ENCODE peak calls at places on chromosomes 16 and 17, in five cellular contexts. U is CD8-positive, alpha-beta memory T cell; X is WERI-Rb-1; D is H7; A is NB4. I is an unnamed sample.

GRCh38 chr16:12213180-12213579 is 236.6 kb downstream of the SNX29 start:
- DNase-seq in A (no peak), D (no peak), X (no peak), U (no peak), I (no peak)

GRCh38 chr17:67974598-67975066 is 21.6 kb downstream of the C17orf58 start:
- DNase-seq in A (no peak), D (peak; percentile 80), U (no peak), X (no peak), I (peak; percentile 23)

GRCh38 chr16:22386976-22387375 is 12.6 kb upstream of the CDR2 start:
- DNase-seq in D (no peak), A (no peak), U (no peak), X (no peak), I (no peak)

GRCh38 chr16:54062361-54063346 is 223.9 kb downstream of the IRX3 start:
- DNase-seq in U (no peak), D (no peak), X (peak; percentile 14), A (peak; percentile 87), I (no peak)

GRCh38 chr16:56713794-56714193 is 16.1 kb upstream of the NUP93 start:
- DNase-seq in D (no peak), X (no peak), U (no peak), A (no peak), I (no peak)

GRCh38 chr17:28120766-28121165 is 78.3 kb downstream of the NLK start:
- DNase-seq in X (no peak), A (no peak), D (no peak), U (no peak), I (no peak)

GRCh38 chr17:21502301-21502700 is 126.1 kb downstream of the KCNJ12 start:
- DNase-seq in X (no peak), U (no peak), D (no peak), A (no peak), I (no peak)

GRCh38 chr16:57209780-57210179 is 23.7 kb downstream of the RSPRY1 start:
- DNase-seq in D (no peak), U (no peak), X (no peak), A (no peak), I (no peak)

GRCh38 chr17:69574257-69575197 is 160.0 kb downstream of the MAP2K6 start:
- DNase-seq in A (no peak), D (no peak), X (no peak), U (no peak), I (no peak)

GRCh38 chr16:5516115-5516514 is 418.5 kb upstream of the EEF2KMT start:
- DNase-seq in D (no peak), A (no peak), U (no peak), X (no peak), I (no peak)

GRCh38 chr17:57902800-57903759 is 52.1 kb downstream of the CUEDC1 start:
- DNase-seq in A (peak; percentile 90), U (no peak), X (no peak), D (no peak), I (peak; percentile 90)

GRCh38 chr17:48646183-48647102 is 20.3 kb upstream of the HOXB9 start:
- DNase-seq in A (peak; percentile 21), U (peak; percentile 62), D (peak; percentile 90), X (no peak), I (no peak)

GRCh38 chr17:2724783-2725164 is 13.2 kb upstream of the CLUH start:
- DNase-seq in D (peak; percentile 94), X (no peak), U (no peak), A (peak; percentile 55), I (no peak)

GRCh38 chr17:64200080-64201042 is 62.7 kb downstream of the TEX2 start:
- DNase-seq in A (no peak), D (no peak), X (no peak), U (no peak), I (no peak)

GRCh38 chr17:34257299-34257985 is 2.4 kb downstream of the CCL2 start:
- DNase-seq in U (no peak), A (no peak), D (no peak), X (no peak), I (no peak)

GRCh38 chr17:34254651-34255380 is at the start of gene CCL2:
- DNase-seq in U (no peak), A (peak; percentile 34), D (peak; percentile 52), X (peak; percentile 15), I (no peak)

GRCh38 chr17:34255381-34255732 is 272 bp downstream of the CCL2 start:
- DNase-seq in U (no peak), X (no peak), A (no peak), D (no peak), I (no peak)

GRCh38 chr17:34254146-34254545 is 939 bp upstream of the CCL2 start:
- DNase-seq in U (no peak), X (no peak), A (no peak), D (no peak), I (no peak)

GRCh38 chr17:34255841-34256240 is 756 bp downstream of the CCL2 start:
- DNase-seq in A (no peak), D (no peak), U (no peak), X (no peak), I (no peak)
- H3K4me3 ChIP-seq in A (peak overlapping the region; percentile 8), D (peak overlapping the region; percentile 19), U (no peak overlapping the region), X (no peak overlapping the region), I (no peak overlapping the region)

GRCh38 chr17:18378205-18378505 is 577 bp downstream of the EVPLL start:
- DNase-seq in D (no peak), X (no peak), A (no peak), U (no peak), I (no peak)
- H3K4me3 ChIP-seq in D (no peak overlapping the region), X (no peak overlapping the region), A (no peak overlapping the region), U (no peak overlapping the region), I (no peak overlapping the region)

DNA sequence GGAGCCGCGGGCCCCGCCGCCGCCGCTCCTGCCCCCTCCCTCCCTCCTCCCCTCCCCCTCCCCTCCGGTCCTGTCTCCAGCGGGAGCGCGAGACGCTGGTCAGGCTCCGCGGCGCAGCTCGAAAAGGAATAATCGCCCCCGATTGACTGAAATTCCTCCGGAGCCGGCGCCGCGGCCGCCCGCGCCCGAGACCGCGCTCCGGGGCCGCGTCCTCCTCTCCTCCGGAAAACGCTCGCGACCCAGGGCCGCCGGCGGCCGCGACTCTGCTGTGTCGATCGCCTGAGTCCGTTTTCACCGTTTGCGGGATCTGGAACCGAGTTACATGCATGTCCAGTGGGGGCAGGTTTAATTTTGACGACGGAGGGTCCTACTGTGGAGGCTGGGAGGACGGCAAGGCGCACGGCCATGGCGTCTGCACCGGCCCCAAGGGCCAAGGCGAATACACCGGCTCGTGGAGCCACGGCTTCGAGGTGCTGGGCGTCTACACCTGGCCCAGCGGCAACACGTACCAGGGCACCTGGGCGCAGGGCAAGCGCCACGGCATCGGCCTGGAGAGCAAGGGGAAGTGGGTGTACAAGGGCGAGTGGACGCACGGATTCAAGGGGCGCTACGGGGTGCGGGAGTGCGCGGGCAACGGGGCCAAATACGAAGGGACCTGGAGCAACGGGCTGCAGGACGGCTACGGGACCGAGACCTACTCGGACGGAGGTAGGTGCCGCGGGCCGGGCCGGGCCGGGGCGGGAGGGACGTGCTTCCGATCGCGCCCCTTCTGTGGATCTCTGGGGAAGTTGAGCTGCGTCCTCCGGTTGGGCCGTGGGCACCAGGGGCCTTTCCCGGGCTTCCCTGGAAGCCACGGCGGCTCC is 744 bp downstream of the JPH3 start:
- DNase-seq in D (peak; percentile 95), A (no peak), U (no peak), X (peak; percentile 27), I (no peak)
- H3K4me3 ChIP-seq in D (peak overlapping the region; percentile 83), A (no peak overlapping the region), U (no peak overlapping the region), X (peak overlapping the region; percentile 72), I (peak overlapping the region; percentile 52)

GRCh38 chr16:2003231-2003826 is 6.3 kb downstream of the ZNF598 start:
- DNase-seq in X (no peak), A (no peak), U (no peak), D (no peak), I (peak; percentile 68)
- H3K4me3 ChIP-seq in X (no peak overlapping the region), A (no peak overlapping the region), U (no peak overlapping the region), D (no peak overlapping the region), I (no peak overlapping the region)

GRCh38 chr17:82021728-82022309 is 859 bp downstream of the CENPX start:
- DNase-seq in X (no peak), D (no peak), A (no peak), U (no peak), I (no peak)

GRCh38 chr17:82022310-82022980 is at the start of gene CENPX:
- DNase-seq in A (no peak), U (peak; percentile 57), X (no peak), D (peak; percentile 83), I (peak; percentile 87)

GRCh38 chr17:82019905-82020873 is 2.5 kb downstream of the CENPX start:
- DNase-seq in U (peak; percentile 73), A (peak; percentile 79), X (peak; percentile 91), D (peak; percentile 96), I (peak; percentile 92)

GRCh38 chr17:82019208-82019727 is 3.4 kb downstream of the CENPX start:
- DNase-seq in A (no peak), U (no peak), D (no peak), X (no peak), I (no peak)

DNA sequence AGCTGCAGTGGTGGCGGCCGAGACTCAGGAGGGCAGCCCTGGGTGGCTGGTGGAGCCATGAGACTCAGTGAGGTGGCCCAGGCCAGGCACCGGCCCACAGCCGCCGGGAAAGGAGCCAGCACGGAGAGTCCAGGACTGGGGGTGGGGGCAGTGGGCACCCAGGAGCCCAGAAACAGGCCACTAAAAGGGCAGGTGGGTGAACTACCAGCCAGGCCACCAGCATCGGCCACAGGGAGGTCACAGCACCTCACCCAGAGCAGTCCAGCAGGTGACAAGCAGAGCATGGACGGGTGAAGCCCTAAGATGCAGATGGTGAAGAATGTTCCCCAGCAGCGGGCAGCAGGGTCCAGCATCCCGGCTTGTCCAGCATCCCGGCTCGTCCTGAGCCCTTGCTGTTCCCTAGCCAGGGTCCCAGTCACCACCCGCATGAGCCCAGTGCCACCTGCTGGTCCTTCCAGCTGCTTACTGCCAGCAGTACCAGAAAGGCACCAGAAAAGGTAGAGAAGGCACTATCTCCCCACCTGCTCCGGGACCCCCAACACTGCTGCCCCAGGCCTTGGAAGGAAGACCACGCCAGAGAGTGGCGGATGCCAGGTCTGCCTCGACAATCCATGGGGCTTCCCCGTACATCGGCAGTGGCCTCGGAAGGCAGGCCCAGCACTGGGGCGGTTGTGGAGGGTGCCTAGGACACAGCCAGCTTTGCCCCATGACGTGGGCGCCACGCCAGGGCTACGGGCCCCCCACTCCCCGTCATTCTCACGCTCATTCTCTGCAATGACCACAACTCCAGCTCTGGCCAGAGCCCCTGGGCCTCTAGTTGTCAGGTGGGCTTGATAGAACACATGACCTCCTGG is 1.6 kb downstream of the CENPX start:
- DNase-seq in X (peak; percentile 88), D (peak; percentile 80), A (peak; percentile 67), U (peak; percentile 72), I (no peak)
- H3K4me3 ChIP-seq in X (no peak overlapping the region), D (peak overlapping the region; percentile 3), A (peak overlapping the region; percentile 84), U (peak overlapping the region; percentile 70), I (no peak overlapping the region)

GRCh38 chr17:45430006-45430737 is 2.5 kb downstream of the ARHGAP27 start:
- DNase-seq in U (no peak), D (no peak), A (no peak), X (no peak), I (peak; percentile 84)

GRCh38 chr17:45430738-45431530 is 1.7 kb downstream of the ARHGAP27 start:
- DNase-seq in U (no peak), X (no peak), D (peak; percentile 91), A (peak; percentile 49), I (peak; percentile 89)

GRCh38 chr17:45433136-45433535 is 466 bp upstream of the ARHGAP27 start:
- DNase-seq in U (peak; percentile 41), D (peak; percentile 63), A (peak; percentile 60), X (no peak), I (no peak)

GRCh38 chr17:45431531-45432404 is 902 bp downstream of the ARHGAP27 start:
- DNase-seq in X (peak; percentile 93), A (peak; percentile 84), U (peak; percentile 81), D (peak; percentile 99), I (peak; percentile 96)

GRCh38 chr17:45432405-45433113 is at the start of gene ARHGAP27:
- DNase-seq in X (no peak), D (peak; percentile 91), U (peak; percentile 47), A (peak; percentile 82), I (peak; percentile 94)
- H3K4me3 ChIP-seq in X (peak within 1 kb of the TSS; percentile 64), D (peak within 1 kb of the TSS; percentile 66), U (peak within 1 kb of the TSS; percentile 56), A (peak within 1 kb of the TSS; percentile 59), I (peak within 1 kb of the TSS; percentile 57)